ENCODE peak calls at places on chromosomes 12 and 14, in ten cellular contexts. L is GM20000, A is cardiac muscle cell, Y is ascending aorta, H is GM23338, N is WTC11, G is foreskin keratinocyte, S is epithelial cell of proximal tubule, O is body of pancreas, Z is type B pancreatic cell. F is an unnamed sample.

GRCh38 chr12:6570264-6570887 is 2.3 kb upstream of the NOP2 start:
- DNase-seq in L (peak), A (no peak), Y (no peak), H (peak), N (peak), G (no peak), S (no peak), O (peak), Z (no peak), F (no peak)

GRCh38 chr14:101598159-101598558 is 36.9 kb downstream of the DIO3 start:
- DNase-seq in L (no peak), A (no peak), Y (no peak), H (no peak), N (no peak), G (no peak), S (no peak), O (no peak), Z (no peak), F (no peak)

GRCh38 chr12:54993181-54993835 is 8.7 kb upstream of the TESPA1 start:
- DNase-seq in L (peak), A (peak), Y (peak), H (peak), N (peak), G (peak), S (no peak), O (peak), Z (no peak), F (peak)

GRCh38 chr14:51513281-51513680 is 138.4 kb upstream of the FRMD6 start:
- DNase-seq in L (no peak), A (no peak), Y (no peak), H (no peak), N (no peak), G (no peak), S (no peak), O (no peak), Z (no peak), F (no peak)

GRCh38 chr14:64715628-64716412 is 11.6 kb downstream of the PLEKHG3 start:
- DNase-seq in L (no peak), A (no peak), Y (peak), H (peak), N (peak), G (no peak), S (no peak), O (peak), Z (no peak), F (no peak)

GRCh38 chr14:30756594-30756993 is 117.8 kb upstream of the COCH start:
- DNase-seq in L (no peak), A (no peak), Y (no peak), H (no peak), N (no peak), G (no peak), S (no peak), O (no peak), Z (no peak), F (no peak)

GRCh38 chr12:40693503-40693863 is 1.2 kb downstream of the CNTN1 start:
- DNase-seq in L (no peak), A (no peak), Y (peak), H (peak), N (peak), G (peak), S (no peak), O (peak), Z (no peak), F (no peak)

GRCh38 chr12:54239568-54239967 is 40.4 kb downstream of the CBX5 start:
- DNase-seq in L (no peak), A (no peak), Y (no peak), H (no peak), N (no peak), G (no peak), S (no peak), O (no peak), Z (no peak), F (no peak)

GRCh38 chr12:32309811-32310755 is 89.3 kb upstream of the FGD4 start:
- DNase-seq in L (no peak), A (peak), Y (no peak), H (no peak), N (no peak), G (no peak), S (peak), O (no peak), Z (no peak), F (no peak)

GRCh38 chr12:131617179-131617578 is 93.7 kb upstream of the SFSWAP start:
- DNase-seq in L (no peak), A (no peak), Y (no peak), H (no peak), N (no peak), G (no peak), S (no peak), O (no peak), Z (no peak), F (no peak)

GRCh38 chr14:89454971-89455370 is 37.9 kb upstream of the FOXN3 start:
- DNase-seq in L (no peak), A (peak), Y (no peak), H (no peak), N (no peak), G (no peak), S (no peak), O (no peak), Z (no peak), F (no peak)

GRCh38 chr14:67583711-67584644 is 16.1 kb downstream of the PIGH start:
- DNase-seq in L (peak), A (peak), Y (peak), H (peak), N (peak), G (no peak), S (no peak), O (peak), Z (no peak), F (no peak)

GRCh38 chr14:56949828-56950227 is 139.5 kb upstream of the OTX2 start:
- DNase-seq in L (no peak), A (no peak), Y (no peak), H (no peak), N (no peak), G (no peak), S (peak), O (peak), Z (no peak), F (no peak)

GRCh38 chr12:57842342-57843294 is 3.9 kb downstream of the CTDSP2 start:
- DNase-seq in L (no peak), A (peak), Y (no peak), H (peak), N (peak), G (no peak), S (no peak), O (peak), Z (no peak), F (no peak)

GRCh38 chr14:58078068-58078467 is 73.9 kb downstream of the ARMH4 start:
- DNase-seq in L (no peak), A (peak), Y (no peak), H (peak), N (no peak), G (peak), S (peak), O (no peak), Z (no peak), F (no peak)

GRCh38 chr14:51865953-51866747 is 5.7 kb downstream of the GNG2 start:
- DNase-seq in L (peak), A (no peak), Y (no peak), H (peak), N (peak), G (no peak), S (no peak), O (no peak), Z (no peak), F (no peak)

GRCh38 chr12:113052326-113052725 is 4.2 kb upstream of the DTX1 start:
- DNase-seq in L (peak), A (no peak), Y (no peak), H (no peak), N (no peak), G (no peak), S (no peak), O (no peak), Z (no peak), F (no peak)

GRCh38 chr12:108837680-108838079 is 19.7 kb downstream of the SSH1 start:
- DNase-seq in L (no peak), A (no peak), Y (no peak), H (no peak), N (no peak), G (no peak), S (no peak), O (no peak), Z (no peak), F (no peak)

GRCh38 chr12:43208221-43208620 is 343.8 kb downstream of the ADAMTS20 start:
- DNase-seq in L (no peak), A (no peak), Y (no peak), H (no peak), N (no peak), G (no peak), S (peak), O (no peak), Z (no peak), F (no peak)

GRCh38 chr14:79724934-79725717 is 486.2 kb downstream of the DIO2 start:
- DNase-seq in L (no peak), A (no peak), Y (no peak), H (no peak), N (no peak), G (peak), S (no peak), O (peak), Z (no peak), F (no peak)

GRCh38 chr12:62799126-62799736 is 135.7 kb downstream of the PPM1H start:
- DNase-seq in L (peak), A (peak), Y (peak), H (peak), N (peak), G (no peak), S (no peak), O (peak), Z (no peak), F (no peak)

GRCh38 chr14:77761205-77761931 is 412 bp upstream of the SNW1 start:
- DNase-seq in L (no peak), A (peak), Y (peak), H (peak), N (peak), G (peak), S (peak), O (peak), Z (no peak), F (no peak)

GRCh38 chr14:28609228-28609828 is 157.3 kb upstream of the FOXG1 start:
- DNase-seq in L (peak), A (peak), Y (no peak), H (peak), N (peak), G (no peak), S (no peak), O (peak), Z (no peak), F (peak)

GRCh38 chr12:89777685-89778379 is 69.2 kb upstream of the ATP2B1 start:
- DNase-seq in L (no peak), A (no peak), Y (no peak), H (no peak), N (no peak), G (no peak), S (no peak), O (no peak), Z (no peak), F (no peak)

GRCh38 chr14:105841022-105842009 is 314.9 kb downstream of the TMEM121 start:
- DNase-seq in L (no peak), A (no peak), Y (peak), H (no peak), N (no peak), G (no peak), S (no peak), O (no peak), Z (no peak), F (no peak)

GRCh38 chr12:53298154-53298553 is 1.3 kb upstream of the MYG1 start:
- DNase-seq in L (no peak), A (peak), Y (no peak), H (no peak), N (no peak), G (no peak), S (no peak), O (no peak), Z (no peak), F (peak)

GRCh38 chr12:51323317-51323960 is 535 bp downstream of the BIN2 start:
- DNase-seq in L (peak), A (no peak), Y (peak), H (no peak), N (no peak), G (no peak), S (no peak), O (no peak), Z (no peak), F (no peak)

GRCh38 chr12:79250955-79251354 is 386.4 kb downstream of the SYT1 start:
- DNase-seq in L (no peak), A (no peak), Y (no peak), H (no peak), N (no peak), G (no peak), S (no peak), O (no peak), Z (no peak), F (no peak)

GRCh38 chr14:52254086-52254485 is 13.4 kb upstream of the PTGDR start:
- DNase-seq in L (no peak), A (no peak), Y (no peak), H (no peak), N (no peak), G (no peak), S (no peak), O (no peak), Z (no peak), F (no peak)

GRCh38 chr12:642633-643477 is 20.4 kb downstream of the NINJ2 start:
- DNase-seq in L (peak), A (peak), Y (peak), H (peak), N (peak), G (no peak), S (no peak), O (peak), Z (peak), F (no peak)

GRCh38 chr12:128693771-128694170 is 130.0 kb downstream of the SLC15A4 start:
- DNase-seq in L (no peak), A (no peak), Y (no peak), H (no peak), N (no peak), G (no peak), S (no peak), O (no peak), Z (no peak), F (no peak)

GRCh38 chr12:58920102-58920955 is at the start of gene LRIG3:
- DNase-seq in L (peak), A (peak), Y (peak), H (peak), N (peak), G (peak), S (peak), O (peak), Z (peak), F (no peak)
- TF ChIP-seq CTCF in L (no peak), A (no peak), Y (peak), H (peak), N (no peak), G (peak), S (peak), O (no peak), Z (peak), F (no peak)

DNA sequence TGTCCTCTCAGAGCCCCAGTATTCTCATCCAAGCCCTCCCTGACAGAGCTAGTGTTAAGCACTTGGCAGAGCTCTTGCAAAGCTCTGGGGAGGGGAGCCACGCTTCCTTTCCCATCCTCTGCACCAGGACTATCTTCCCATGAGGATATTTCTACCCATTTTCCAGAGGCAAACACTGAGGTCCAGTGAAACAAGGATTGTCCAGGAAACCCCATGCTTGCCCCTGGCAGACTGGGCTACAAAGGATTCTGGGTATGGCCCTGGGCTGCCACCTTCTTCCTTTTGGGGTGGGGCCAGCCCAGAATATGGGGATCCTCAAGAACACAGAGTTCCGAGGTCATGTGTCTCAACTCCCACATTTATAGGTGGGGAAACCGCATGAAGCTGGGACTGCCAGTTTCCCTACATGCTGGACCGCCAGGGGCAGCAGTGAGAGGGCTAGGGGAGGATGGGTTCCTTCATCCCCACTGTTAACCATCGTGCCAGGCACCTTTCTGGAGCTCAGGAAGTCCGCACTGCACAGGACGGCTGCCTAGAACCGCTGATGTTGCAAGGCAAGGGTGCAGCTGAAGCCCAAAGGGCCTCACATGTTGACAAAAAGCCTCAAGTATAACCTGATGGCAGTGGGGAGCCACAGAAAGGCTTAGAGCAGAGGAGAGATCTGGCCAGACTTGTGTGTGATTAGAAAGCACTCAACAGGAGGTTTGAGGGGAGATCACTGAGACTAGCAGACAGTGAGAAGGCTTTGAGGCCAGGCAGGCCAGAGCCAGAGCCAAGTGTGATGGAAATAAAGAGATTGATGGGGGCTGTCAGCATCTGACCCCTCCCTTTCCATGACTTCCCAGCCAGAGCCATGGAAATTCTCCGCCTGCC is 5.5 kb upstream of the CCDC85C start:
- DNase-seq in L (no peak), A (no peak), Y (no peak), H (no peak), N (no peak), G (no peak), S (no peak), O (peak), Z (no peak), F (no peak)
- TF ChIP-seq CTCF in L (peak), A (no peak), Y (no peak), H (no peak), N (no peak), G (peak), S (no peak), O (peak), Z (no peak), F (peak)

GRCh38 chr12:97716356-97716755 is 253.8 kb downstream of the RMST start:
- DNase-seq in L (no peak), A (peak), Y (no peak), H (peak), N (peak), G (no peak), S (peak), O (no peak), Z (no peak), F (no peak)
- TF ChIP-seq CTCF in L (no peak), A (no peak), Y (no peak), H (peak), N (peak), G (peak), S (peak), O (no peak), Z (peak), F (no peak)

GRCh38 chr12:104827587-104827986 is 130.5 kb downstream of the SLC41A2 start:
- DNase-seq in L (no peak), A (no peak), Y (no peak), H (peak), N (peak), G (no peak), S (no peak), O (no peak), Z (no peak), F (no peak)
- TF ChIP-seq CTCF in L (no peak), A (peak), Y (no peak), H (peak), N (peak), G (peak), S (peak), O (no peak), Z (peak), F (no peak)

GRCh38 chr14:68937790-68938514 is 41.1 kb downstream of the ACTN1 start:
- DNase-seq in L (no peak), A (no peak), Y (peak), H (peak), N (peak), G (no peak), S (no peak), O (peak), Z (no peak), F (no peak)
- TF ChIP-seq CTCF in L (no peak), A (peak), Y (peak), H (peak), N (peak), G (peak), S (peak), O (peak), Z (no peak), F (no peak)

GRCh38 chr12:124599074-124599999 is 31.9 kb upstream of the NCOR2 start:
- DNase-seq in L (no peak), A (peak), Y (no peak), H (no peak), N (no peak), G (no peak), S (peak), O (no peak), Z (no peak), F (no peak)
- TF ChIP-seq CTCF in L (no peak), A (peak), Y (no peak), H (no peak), N (no peak), G (peak), S (peak), O (peak), Z (no peak), F (peak)

GRCh38 chr14:63045612-63046320 is 508 bp upstream of the KCNH5 start:
- DNase-seq in L (no peak), A (peak), Y (no peak), H (peak), N (peak), G (no peak), S (no peak), O (peak), Z (peak), F (no peak)
- TF ChIP-seq CTCF in L (no peak), A (no peak), Y (no peak), H (peak), N (no peak), G (peak), S (no peak), O (no peak), Z (peak), F (no peak)

DNA sequence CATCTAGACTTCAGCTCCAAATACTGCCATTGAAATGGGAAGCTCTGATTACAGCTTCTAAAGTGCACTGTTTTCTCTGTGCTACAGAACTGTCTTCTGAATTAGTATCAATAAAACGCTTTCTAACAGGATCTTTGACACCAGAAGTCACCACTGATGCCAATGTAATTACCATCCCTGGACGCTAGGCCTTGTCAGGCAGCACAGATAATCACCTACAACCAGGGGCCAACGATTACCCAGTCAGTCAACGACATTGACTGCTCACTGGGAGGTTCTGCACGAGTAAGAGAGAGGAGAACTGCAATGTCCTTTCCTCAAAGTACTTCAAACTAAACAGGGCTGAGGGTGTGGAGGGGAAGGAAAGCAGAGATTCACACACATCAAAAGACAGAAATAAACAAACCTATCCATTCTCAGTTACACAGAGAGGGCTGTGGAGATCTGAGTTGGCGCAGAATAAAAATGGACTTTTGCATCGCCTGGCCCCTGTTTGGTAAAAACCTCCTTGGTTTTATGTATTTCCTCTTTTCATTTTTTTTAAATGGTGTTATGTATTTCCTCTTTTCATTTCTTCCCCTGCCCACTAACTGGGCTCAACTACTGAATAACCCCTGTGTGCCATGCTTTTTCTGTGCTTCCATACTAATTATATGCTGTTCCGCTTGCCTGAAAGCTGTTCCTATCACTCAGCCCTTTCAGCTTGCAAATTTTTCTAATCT is 492.2 kb downstream of the APAF1 start:
- DNase-seq in L (no peak), A (no peak), Y (no peak), H (peak), N (peak), G (no peak), S (no peak), O (no peak), Z (no peak), F (no peak)
- TF ChIP-seq CTCF in L (no peak), A (no peak), Y (no peak), H (peak), N (no peak), G (no peak), S (no peak), O (no peak), Z (peak), F (no peak)